ENCODE peak calls at places on chromosome 17, in seven cellular contexts. B is GM03348, W is skeletal muscle cell, L is heart right ventricle, I is nucleus accumbens, J is NCI-H1048, A is Daoy. O is an unnamed sample.

GRCh38 chr17:1485311-1485747 is 7.2 kb downstream of the MYO1C start:
- DNase-seq in I (no peak), L (peak; percentile 76), J (no peak), W (no peak), B (peak; percentile 65), A (peak; percentile 61), O (peak; percentile 61)

GRCh38 chr17:74678541-74678940 is 34.2 kb downstream of the CD300LF start:
- DNase-seq in W (no peak), A (no peak), B (no peak), I (no peak), L (no peak), J (no peak), O (no peak)

GRCh38 chr17:13351046-13351445 is 250.7 kb downstream of the HS3ST3A1 start:
- DNase-seq in I (no peak), L (no peak), B (no peak), W (peak; percentile 65), A (peak; percentile 50), J (no peak), O (peak; percentile 66)

GRCh38 chr17:77778636-77779524 is 179.6 kb upstream of the TNRC6C start:
- DNase-seq in I (peak; percentile 89), L (peak; percentile 83), A (peak; percentile 61), J (no peak), B (no peak), W (no peak), O (no peak)

GRCh38 chr17:1188812-1189211 is 9.0 kb upstream of the ABR start:
- DNase-seq in I (peak; percentile 14), J (no peak), A (no peak), L (peak; percentile 80), W (no peak), B (peak; percentile 69), O (peak; percentile 18)

GRCh38 chr17:36937001-36937960 is at the start of gene LHX1:
- DNase-seq in I (no peak), B (no peak), A (no peak), J (no peak), W (no peak), L (no peak), O (no peak)

GRCh38 chr17:78168906-78169793 is 769 bp downstream of the SYNGR2 start:
- DNase-seq in B (peak; percentile 82), W (no peak), J (no peak), L (peak; percentile 68), A (peak; percentile 73), I (peak; percentile 31), O (peak; percentile 74)

GRCh38 chr17:35871415-35871814 is 2.7 kb upstream of the HEATR9 start:
- DNase-seq in L (no peak), I (no peak), W (no peak), A (no peak), B (no peak), J (no peak), O (no peak)

GRCh38 chr17:72416054-72416691 is 295.4 kb downstream of the SOX9 start:
- DNase-seq in I (peak; percentile 52), W (no peak), J (no peak), A (peak; percentile 53), B (no peak), L (no peak), O (no peak)

GRCh38 chr17:16104189-16104588 is 104.6 kb downstream of the TTC19 start:
- DNase-seq in J (no peak), B (no peak), A (no peak), L (no peak), I (no peak), W (no peak), O (no peak)

GRCh38 chr17:78121801-78122220 is 6.7 kb downstream of the TMC6 start:
- DNase-seq in J (no peak), I (no peak), A (no peak), B (no peak), L (no peak), W (no peak), O (no peak)

GRCh38 chr17:15890279-15890892 is 54.5 kb upstream of the ADORA2B start:
- DNase-seq in A (no peak), B (no peak), W (no peak), J (no peak), L (no peak), I (no peak), O (no peak)

GRCh38 chr17:49456172-49456965 is 38.7 kb upstream of the NGFR start:
- DNase-seq in L (no peak), A (peak; percentile 80), J (no peak), W (peak; percentile 75), I (no peak), B (peak; percentile 89), O (peak; percentile 85)

GRCh38 chr17:46851029-46851741 is at the start of gene WNT9B:
- DNase-seq in A (peak; percentile 66), W (no peak), L (no peak), J (peak; percentile 29), I (no peak), B (peak; percentile 44), O (no peak)

GRCh38 chr17:64080174-64080618 is 49.7 kb downstream of the ERN1 start:
- DNase-seq in B (no peak), I (no peak), J (no peak), A (no peak), W (no peak), L (no peak), O (no peak)

GRCh38 chr17:78263063-78263735 is 31.8 kb downstream of the TMEM235 start:
- DNase-seq in I (no peak), L (peak; percentile 55), A (no peak), B (no peak), J (no peak), W (no peak), O (no peak)

GRCh38 chr17:66364508-66365203 is 62.2 kb downstream of the PRKCA start:
- DNase-seq in A (no peak), B (no peak), J (no peak), L (no peak), W (no peak), I (no peak), O (no peak)

GRCh38 chr17:9872852-9873251 is 32.2 kb downstream of the RCVRN start:
- DNase-seq in I (no peak), B (no peak), W (no peak), L (no peak), A (no peak), J (no peak), O (no peak)

GRCh38 chr17:72423718-72424117 is 302.9 kb downstream of the SOX9 start:
- DNase-seq in L (no peak), W (no peak), B (no peak), A (no peak), J (no peak), I (no peak), O (no peak)

GRCh38 chr17:65514082-65514481 is 47.4 kb downstream of the AXIN2 start:
- DNase-seq in B (peak; percentile 86), I (no peak), J (no peak), W (peak; percentile 53), L (no peak), A (peak; percentile 61), O (peak; percentile 84)

GRCh38 chr17:76071497-76072148 is 694 bp downstream of the SRP68 start:
- DNase-seq in I (no peak), A (no peak), L (no peak), J (no peak), B (no peak), W (no peak), O (no peak)

GRCh38 chr17:36152639-36153120 is 23.8 kb downstream of the TBC1D3B start:
- DNase-seq in J (no peak), L (no peak), W (no peak), I (no peak), A (no peak), B (no peak), O (no peak)

GRCh38 chr17:3845361-3845753 is 689 bp downstream of the NCBP3 start:
- DNase-seq in L (no peak), W (no peak), B (peak; percentile 27), I (no peak), A (peak; percentile 25), J (no peak), O (peak; percentile 41)

GRCh38 chr17:17151962-17152361 is 54.2 kb downstream of the PLD6 start:
- DNase-seq in B (peak; percentile 94), L (peak; percentile 85), A (peak; percentile 98), I (peak; percentile 60), W (peak; percentile 74), J (no peak), O (peak; percentile 97)

GRCh38 chr17:66076546-66077190 is 115.3 kb downstream of the CEP112 start:
- DNase-seq in L (peak; percentile 32), W (no peak), I (no peak), J (no peak), A (peak; percentile 25), B (no peak), O (peak; percentile 5)

GRCh38 chr17:8484465-8484864 is 48.8 kb downstream of the NDEL1 start:
- DNase-seq in J (no peak), L (no peak), W (no peak), B (no peak), I (no peak), A (no peak), O (no peak)

GRCh38 chr17:40557531-40558299 is 7.6 kb downstream of the CCR7 start:
- DNase-seq in W (no peak), A (peak; percentile 19), L (peak; percentile 28), J (no peak), I (no peak), B (no peak), O (no peak)

GRCh38 chr17:28552201-28552999 is at the start of gene UNC119:
- DNase-seq in A (peak; percentile 80), J (peak; percentile 49), B (peak; percentile 99), L (peak; percentile 67), W (no peak), I (peak; percentile 47), O (peak; percentile 77)

GRCh38 chr17:27593857-27594255 is 37.1 kb upstream of the LGALS9 start:
- DNase-seq in B (no peak), I (no peak), W (no peak), L (no peak), J (no peak), A (no peak), O (no peak)

GRCh38 chr17:38654411-38655398 is 20.1 kb downstream of the EPOP start:
- DNase-seq in W (no peak), L (no peak), J (no peak), A (no peak), I (no peak), B (no peak), O (no peak)

GRCh38 chr17:16652847-16653366 is 743 bp downstream of the ZNF624 start:
- DNase-seq in A (no peak), W (no peak), L (no peak), I (no peak), B (peak; percentile 3), J (no peak), O (no peak)

GRCh38 chr17:39633570-39634183 is 3.3 kb upstream of the STARD3 start:
- DNase-seq in I (no peak), W (no peak), L (no peak), J (no peak), B (no peak), A (no peak), O (no peak)

GRCh38 chr17:66459811-66460270 is 157.4 kb downstream of the PRKCA start:
- DNase-seq in W (peak; percentile 98), J (no peak), A (peak; percentile 90), I (no peak), B (peak; percentile 92), L (peak; percentile 38), O (peak; percentile 98)

GRCh38 chr17:49071106-49071505 is 61.5 kb upstream of the B4GALNT2 start:
- DNase-seq in A (no peak), L (no peak), I (no peak), B (no peak), J (no peak), W (no peak), O (no peak)

GRCh38 chr17:64103751-64104364 is 26.1 kb downstream of the ERN1 start:
- DNase-seq in A (peak; percentile 81), I (no peak), W (no peak), J (no peak), B (peak; percentile 31), L (no peak), O (peak; percentile 58)

GRCh38 chr17:79160980-79161621 is 86.5 kb downstream of the ENGASE start:
- DNase-seq in L (no peak), W (no peak), B (no peak), A (peak; percentile 71), J (no peak), I (no peak), O (peak; percentile 35)